ENCODE peak calls at places on chromosomes 6 and 20, in eight cellular contexts. B, P, K, F, O, T, R and A are unnamed samples.

GRCh38 chr6:34743625-34744293 is 13.5 kb upstream of the SNRPC start:
- DNase-seq in T (no peak), B (no peak), K (no peak), R (no peak), P (no peak), F (no peak), O (no peak), A (no peak)

GRCh38 chr6:169959129-169960002 is 207.9 kb downstream of the ERMARD start:
- DNase-seq in F (no peak), R (no peak), B (peak; percentile 65), T (peak; percentile 53), O (no peak), K (peak; percentile 32), P (no peak), A (peak; percentile 81)

GRCh38 chr6:38846361-38846760 is 131.2 kb downstream of the DNAH8 start:
- DNase-seq in P (no peak), F (no peak), T (no peak), K (no peak), R (no peak), O (no peak), B (no peak), A (no peak)

GRCh38 chr6:48200874-48201273 is 89.9 kb upstream of the PTCHD4 start:
- DNase-seq in T (no peak), P (no peak), R (no peak), K (no peak), O (no peak), F (no peak), B (no peak), A (no peak)

GRCh38 chr6:142886431-142887170 is 58.4 kb downstream of the HIVEP2 start:
- DNase-seq in F (peak; percentile 69), T (no peak), K (no peak), B (peak; percentile 29), P (no peak), O (no peak), R (no peak), A (no peak)

GRCh38 chr6:34459899-34460593 is 5.8 kb upstream of the PACSIN1 start:
- DNase-seq in K (peak; percentile 63), T (peak; percentile 58), R (peak; percentile 50), B (peak; percentile 77), F (peak; percentile 48), P (no peak), O (no peak), A (peak; percentile 78)

GRCh38 chr6:113397229-113397628 is 459.9 kb upstream of the MARCKS start:
- DNase-seq in K (no peak), R (no peak), O (no peak), F (peak; percentile 79), T (no peak), P (no peak), B (no peak), A (no peak)

GRCh38 chr20:31684153-31685003 is 38.3 kb downstream of the BCL2L1 start:
- DNase-seq in P (no peak), K (no peak), R (no peak), T (no peak), B (no peak), O (no peak), F (no peak), A (no peak)

GRCh38 chr6:43950206-43950605 is 177.0 kb downstream of the MRPL14 start:
- DNase-seq in F (no peak), B (no peak), O (no peak), K (no peak), T (no peak), R (no peak), P (peak; percentile 29), A (peak; percentile 6)

GRCh38 chr6:167044696-167045095 is 45.5 kb downstream of the CEP43 start:
- DNase-seq in R (no peak), T (no peak), P (no peak), F (peak; percentile 44), O (no peak), K (no peak), B (no peak), A (peak; percentile 17)

GRCh38 chr6:122838060-122838780 is 49.2 kb downstream of the SMPDL3A start:
- DNase-seq in R (peak; percentile 13), T (no peak), B (peak; percentile 3), F (peak; percentile 33), P (no peak), O (no peak), K (peak; percentile 14), A (no peak)

GRCh38 chr20:57627972-57628650 is 7.9 kb upstream of the ZBP1 start:
- DNase-seq in K (no peak), B (peak; percentile 55), F (peak; percentile 41), P (peak; percentile 59), T (no peak), R (no peak), O (no peak), A (no peak)
- H3K4me3 ChIP-seq in K (no peak overlapping the region), B (no peak overlapping the region), F (no peak overlapping the region), P (no peak overlapping the region), T (no peak overlapping the region), R (no peak overlapping the region), O (peak overlapping the region; percentile 17), A (no peak overlapping the region)

GRCh38 chr6:50380409-50381105 is 330.8 kb upstream of the DEFB112 start:
- DNase-seq in K (peak; percentile 0), T (no peak), B (no peak), R (no peak), P (no peak), O (no peak), F (no peak), A (no peak)

DNA sequence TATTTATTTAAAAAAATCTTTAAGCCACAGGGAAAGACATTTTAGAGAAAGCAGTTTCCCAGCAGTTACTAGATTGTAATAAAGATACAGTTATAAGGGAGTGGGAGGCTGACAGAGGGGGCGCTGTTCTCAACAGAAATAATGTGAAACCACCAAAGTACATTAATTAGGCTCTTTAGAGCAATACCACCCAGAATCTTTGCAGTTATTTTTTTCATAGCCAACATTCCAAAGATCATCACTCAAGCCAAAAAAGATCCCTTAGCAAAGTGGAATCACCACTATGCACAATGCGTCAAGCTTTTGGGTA is 331.3 kb upstream of the DEFB112 start:
- DNase-seq in R (no peak), T (no peak), O (no peak), B (no peak), P (no peak), K (peak; percentile 10), F (no peak), A (no peak)
- TF ChIP-seq CTCF in R (peak; percentile 25), T (no peak), O (peak; percentile 4), B (no peak), P (peak; percentile 9), K (peak; percentile 58), F (no peak), A (peak; percentile 38)

GRCh38 chr6:22882581-22882980 is 313.2 kb downstream of the HDGFL1 start:
- DNase-seq in R (no peak), K (no peak), B (no peak), P (no peak), F (no peak), O (no peak), T (no peak), A (no peak)
- H3K9me3 ChIP-seq in R (no peaks in the 10 kb centered on the region), K (no peaks in the 10 kb centered on the region), B (no peaks in the 10 kb centered on the region), P (no peaks in the 10 kb centered on the region), F (no peaks in the 10 kb centered on the region), O (no peaks in the 10 kb centered on the region), T (no peaks in the 10 kb centered on the region), A (no peaks in the 10 kb centered on the region)

DNA sequence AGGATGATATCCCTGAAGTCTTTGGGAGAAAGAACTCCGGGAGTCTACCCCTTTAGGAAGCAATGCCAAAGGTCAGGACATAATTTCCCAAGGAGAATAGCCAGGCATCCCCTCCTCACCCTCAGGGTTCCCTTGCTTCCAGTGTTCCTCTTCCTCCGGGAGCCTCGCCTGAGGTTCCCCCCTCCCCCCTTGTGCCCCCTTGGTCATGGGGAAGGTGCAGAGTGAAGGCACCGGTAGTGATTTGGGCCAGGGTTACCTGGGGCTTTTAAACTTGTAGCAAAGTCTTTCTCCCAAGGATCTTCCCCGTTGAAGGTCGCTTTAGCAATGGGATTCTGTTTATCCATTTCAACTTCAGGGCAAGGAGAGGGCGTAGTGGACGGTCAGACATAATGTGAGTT is 1.2 kb downstream of the ISM1 start:
- DNase-seq in F (no peak), K (no peak), O (no peak), P (no peak), T (no peak), B (no peak), R (no peak), A (no peak)
- H3K4me3 ChIP-seq in F (no peak overlapping the region), K (no peak overlapping the region), O (no peak overlapping the region), P (no peak overlapping the region), T (peak overlapping the region; percentile 54), B (no peak overlapping the region), R (peak overlapping the region; percentile 33), A (no peak overlapping the region)

GRCh38 chr6:5749016-5749665 is 257.6 kb downstream of the NRN1 start:
- DNase-seq in O (no peak), B (no peak), P (no peak), K (no peak), F (no peak), R (no peak), T (no peak), A (no peak)

GRCh38 chr6:5745081-5745480 is 261.6 kb downstream of the NRN1 start:
- DNase-seq in K (no peak), T (no peak), F (no peak), P (no peak), B (no peak), R (no peak), O (no peak), A (no peak)

GRCh38 chr6:5744497-5744896 is 262.2 kb downstream of the NRN1 start:
- DNase-seq in R (no peak), P (no peak), O (no peak), B (no peak), K (peak; percentile 47), T (no peak), F (no peak), A (no peak)

GRCh38 chr6:5747379-5747778 is 259.3 kb downstream of the NRN1 start:
- DNase-seq in R (no peak), T (no peak), K (no peak), O (no peak), F (no peak), P (no peak), B (no peak), A (no peak)

DNA sequence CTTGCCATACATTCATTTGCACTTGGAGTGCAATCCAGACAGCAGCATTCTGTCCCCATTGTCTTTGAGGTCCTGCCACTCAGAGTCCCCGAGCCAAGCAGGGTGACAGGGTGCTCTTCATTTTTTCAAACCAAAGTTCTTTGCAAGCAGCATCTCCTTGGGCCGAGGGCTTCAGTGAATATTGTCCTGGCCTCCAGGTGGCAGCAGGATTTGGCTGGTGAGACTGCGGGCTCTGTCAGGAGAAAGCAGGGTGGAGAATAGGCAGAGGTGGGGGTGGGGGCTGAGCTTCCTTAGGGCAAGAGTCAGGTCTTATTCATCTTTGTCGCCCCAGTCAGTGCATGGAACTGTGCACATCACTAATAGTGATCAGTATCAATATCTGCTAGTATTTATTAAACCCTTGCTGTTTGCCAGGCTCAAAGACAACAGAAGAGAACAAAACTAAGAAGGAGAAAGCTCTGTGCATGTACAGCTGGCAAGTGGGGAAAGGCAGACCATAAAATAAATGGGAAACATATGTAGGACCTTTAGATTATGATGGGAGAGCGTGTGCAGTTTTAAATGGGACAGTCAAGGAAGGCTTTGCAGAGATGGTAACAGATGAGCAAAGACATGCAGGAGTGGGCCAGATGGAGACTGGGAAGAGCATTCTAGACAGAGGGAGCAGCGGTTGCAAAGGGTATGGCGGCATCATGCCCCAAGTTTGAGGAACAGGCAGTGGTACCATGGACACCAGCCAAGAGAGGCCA is 260.2 kb downstream of the NRN1 start:
- DNase-seq in O (no peak), P (no peak), F (no peak), B (no peak), R (no peak), T (no peak), K (peak; percentile 47), A (peak; percentile 88)
- TF ChIP-seq CTCF in O (peak; percentile 28), P (peak; percentile 7), F (no peak), B (no peak), R (no peak), T (no peak), K (peak; percentile 16), A (peak; percentile 85)

GRCh38 chr20:10445758-10446157 is 10.7 kb downstream of the SLX4IP start:
- DNase-seq in K (no peak), B (no peak), F (no peak), O (no peak), R (no peak), P (no peak), T (no peak), A (no peak)
- H3K9me3 ChIP-seq in K (no peaks in the 10 kb centered on the region), B (no peaks in the 10 kb centered on the region), F (no peaks in the 10 kb centered on the region), O (no peaks in the 10 kb centered on the region), R (no peaks in the 10 kb centered on the region), P (no peaks in the 10 kb centered on the region), T (no peaks in the 10 kb centered on the region), A (no peaks in the 10 kb centered on the region)